ENCODE peak calls at places on chromosomes 4 and X, in seven cellular contexts. V is tibial artery, O is lung, R is fibroblast of lung, Z is HFF-Myc, K is esophagus squamous epithelium, S is A549. X is an unnamed sample.
A peak's percentile ranks its signal among the peaks of the same experiment; 100 is the strongest.

GRCh38 chr4:190020790-190021717 is 6.0 kb downstream of the FRG2 start:
- DNase-seq in V (no peak), R (peak; percentile 14), O (peak; percentile 54), K (no peak), Z (no peak), S (peak; percentile 74), X (peak; percentile 47)

GRCh38 chr4:82737354-82737753 is 61.2 kb downstream of the SCD5 start:
- DNase-seq in O (no peak), K (no peak), S (no peak), Z (no peak), V (no peak), R (no peak), X (no peak)

GRCh38 chr4:165740911-165741310 is 132.1 kb upstream of the TLL1 start:
- DNase-seq in S (no peak), V (no peak), Z (no peak), K (no peak), R (no peak), O (no peak), X (no peak)

GRCh38 chrX:46203115-46203514 is 342.1 kb downstream of the ZNF674 start:
- DNase-seq in S (no peak), V (no peak), Z (no peak), R (peak; percentile 67), O (no peak), K (no peak), X (no peak)

GRCh38 chr4:10861036-10861435 is 176.5 kb upstream of the CLNK start:
- DNase-seq in V (no peak), Z (no peak), S (no peak), O (no peak), K (no peak), R (no peak), X (no peak)

GRCh38 chr4:185916683-185917082 is 104.7 kb upstream of the SORBS2 start:
- DNase-seq in S (no peak), K (no peak), O (no peak), R (no peak), Z (no peak), V (no peak), X (no peak)

GRCh38 chr4:118732591-118733330 is 47.6 kb downstream of the METTL14 start:
- DNase-seq in S (no peak), V (no peak), K (no peak), O (no peak), Z (no peak), R (peak; percentile 68), X (peak; percentile 85)

GRCh38 chrX:7132335-7133035 is 15.0 kb upstream of the STS start:
- DNase-seq in V (no peak), O (peak; percentile 89), Z (no peak), K (no peak), R (peak; percentile 79), S (peak; percentile 38), X (peak; percentile 81)

GRCh38 chrX:78139160-78140123 is at the start of gene TAF9B:
- DNase-seq in O (peak; percentile 84), S (peak; percentile 85), Z (peak; percentile 32), V (peak; percentile 83), R (peak; percentile 76), K (peak; percentile 20), X (peak; percentile 92)

GRCh38 chr4:161457906-161458305 is 705.9 kb downstream of the FSTL5 start:
- DNase-seq in S (no peak), O (no peak), K (no peak), V (no peak), R (no peak), Z (no peak), X (no peak)

GRCh38 chr4:76251448-76252270 is at the start of gene FAM47E:
- DNase-seq in S (peak; percentile 24), K (no peak), Z (no peak), R (peak; percentile 36), O (peak; percentile 82), V (peak; percentile 62), X (peak; percentile 27)

GRCh38 chrX:155888139-155888538 is 7.0 kb downstream of the VAMP7 start:
- DNase-seq in S (no peak), O (no peak), R (peak; percentile 82), Z (peak; percentile 62), K (no peak), V (no peak), X (peak; percentile 56)

GRCh38 chr4:79049840-79050520 is 110.7 kb upstream of the PAQR3 start:
- DNase-seq in O (no peak), R (no peak), Z (no peak), V (no peak), S (no peak), K (no peak), X (peak; percentile 19)

GRCh38 chrX:119266364-119266995 is 30.4 kb downstream of the PGRMC1 start:
- DNase-seq in K (no peak), Z (no peak), V (no peak), R (no peak), S (peak; percentile 24), O (no peak), X (peak; percentile 11)

GRCh38 chrX:107978080-107978479 is 4.1 kb downstream of the TEX13B start:
- DNase-seq in V (no peak), S (no peak), Z (no peak), R (no peak), O (no peak), K (no peak), X (no peak)

GRCh38 chr4:106893395-106893881 is 142.7 kb downstream of the DKK2 start:
- DNase-seq in K (no peak), R (no peak), Z (no peak), S (no peak), O (no peak), V (no peak), X (no peak)

GRCh38 chr4:106893903-106894302 is 142.2 kb downstream of the DKK2 start:
- DNase-seq in Z (no peak), V (no peak), R (no peak), O (no peak), S (no peak), K (no peak), X (no peak)

GRCh38 chr4:106892786-106893185 is 143.3 kb downstream of the DKK2 start:
- DNase-seq in Z (no peak), K (no peak), V (no peak), S (no peak), O (no peak), R (no peak), X (no peak)

DNA sequence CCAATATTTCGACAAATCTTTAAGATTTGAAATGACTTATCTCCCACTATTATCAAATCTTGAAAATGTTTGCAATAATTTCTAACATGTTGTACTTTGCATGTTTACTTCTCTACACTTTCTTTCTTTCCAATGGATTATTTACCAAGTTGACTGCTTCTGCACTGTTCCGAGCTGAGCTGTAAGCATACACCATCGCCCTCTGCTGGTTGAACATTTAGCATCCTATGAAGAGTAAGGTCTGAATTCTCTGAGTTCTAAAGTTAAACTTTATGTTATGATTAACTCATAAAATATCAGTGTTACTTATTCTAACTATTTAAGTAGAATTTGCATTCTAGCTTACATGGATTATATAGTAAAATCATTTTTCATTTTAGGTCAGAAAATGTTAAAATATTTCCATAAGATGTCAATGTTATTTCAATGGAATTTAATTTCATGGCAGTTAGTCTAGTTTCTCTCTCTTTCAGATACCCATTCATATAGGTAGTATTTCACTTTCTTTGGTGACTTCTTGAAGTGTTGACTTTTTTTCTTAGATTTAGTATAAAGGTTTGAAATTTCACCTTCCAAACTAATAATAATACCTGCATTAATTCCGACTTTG is 137.4 kb downstream of the DKK2 start:
- DNase-seq in O (peak; percentile 49), V (no peak), K (no peak), Z (peak; percentile 59), S (peak; percentile 8), R (peak; percentile 39), X (peak; percentile 82)
- TF ChIP-seq CTCF in O (peak; percentile 22), V (peak; percentile 36), K (peak; percentile 53), Z (peak; percentile 73), S (peak; percentile 37), R (peak; percentile 81), X (peak; percentile 68)

GRCh38 chrX:19729761-19730160 is 157.6 kb downstream of the SH3KBP1 start:
- DNase-seq in R (no peak), O (no peak), K (no peak), Z (no peak), S (no peak), V (no peak), X (no peak)

GRCh38 chrX:19731307-19731706 is 156.1 kb downstream of the SH3KBP1 start:
- DNase-seq in O (no peak), Z (no peak), V (no peak), S (no peak), R (no peak), K (no peak), X (no peak)

GRCh38 chrX:19725545-19726102 is 161.8 kb downstream of the SH3KBP1 start:
- DNase-seq in K (no peak), V (no peak), Z (no peak), S (no peak), R (no peak), O (peak; percentile 32), X (no peak)

GRCh38 chrX:19728083-19728648 is 159.2 kb downstream of the SH3KBP1 start:
- DNase-seq in O (no peak), Z (no peak), V (no peak), K (no peak), S (no peak), R (no peak), X (no peak)

GRCh38 chrX:19728915-19729314 is 158.5 kb downstream of the SH3KBP1 start:
- DNase-seq in O (no peak), R (peak; percentile 57), S (no peak), V (no peak), Z (no peak), K (no peak), X (no peak)
- H3K4me3 ChIP-seq in O (no peak overlapping the region), R (no peak overlapping the region), S (no peak overlapping the region), V (no peak overlapping the region), Z (no peak overlapping the region), K (no peak overlapping the region), X (no peak overlapping the region)

DNA sequence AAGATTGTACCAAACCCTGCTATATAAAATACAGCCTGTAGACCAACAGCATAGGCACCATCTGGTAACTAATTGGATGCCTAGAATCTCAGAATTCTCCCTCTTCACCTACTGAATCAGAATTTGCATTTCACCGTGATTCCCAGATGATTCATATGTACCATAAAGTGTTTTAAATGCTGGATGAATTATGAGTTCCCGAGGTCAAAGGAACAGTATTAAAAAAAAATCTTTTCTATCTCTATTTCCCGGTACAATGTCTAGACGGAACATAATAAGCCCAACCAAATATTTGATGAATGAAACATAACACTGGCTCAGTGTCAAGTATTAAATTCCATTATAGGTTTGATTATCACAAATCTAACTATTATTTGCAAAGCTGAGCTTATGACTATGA is 280.0 kb downstream of the ANKRD50 start:
- DNase-seq in V (no peak), Z (no peak), R (peak; percentile 77), S (no peak), O (no peak), K (no peak), X (no peak)
- TF ChIP-seq CTCF in V (no peak), Z (no peak), R (no peak), S (no peak), O (no peak), K (no peak), X (no peak)

DNA sequence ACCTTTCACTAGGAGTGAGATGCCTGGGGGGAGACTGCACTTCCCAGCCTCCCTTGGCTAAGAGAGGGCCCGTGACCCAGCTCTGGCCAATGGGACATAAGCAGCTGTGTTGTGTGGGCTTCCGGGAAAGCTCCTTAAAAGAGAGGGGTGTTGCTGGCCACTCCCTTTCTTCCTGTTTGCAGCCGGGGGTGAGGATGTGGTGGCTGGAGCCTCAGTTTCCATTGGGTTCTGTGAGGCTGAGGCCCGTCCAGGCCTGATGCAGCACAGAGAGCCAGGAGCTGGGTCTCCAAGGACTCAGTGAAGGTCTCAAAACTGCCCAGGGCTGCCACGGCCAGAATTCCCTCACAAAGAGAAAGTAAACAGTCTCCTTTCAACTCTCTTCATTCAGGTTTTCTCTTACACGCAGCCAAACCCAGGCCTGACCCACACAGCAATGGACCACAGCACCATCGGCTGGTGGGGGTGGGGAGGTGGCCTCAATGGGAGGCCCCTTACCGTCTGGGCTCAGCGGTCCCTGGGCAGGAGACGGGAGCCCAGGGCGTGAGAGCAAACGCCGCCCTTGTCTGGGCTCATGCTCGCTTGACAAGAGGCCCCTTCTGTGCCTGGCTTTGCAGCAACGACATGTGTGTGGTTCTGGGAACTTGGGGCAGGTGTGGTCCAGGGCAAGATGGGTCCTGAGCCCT is 6.6 kb downstream of the NKX1-1 start:
- DNase-seq in Z (no peak), O (no peak), V (peak; percentile 8), S (no peak), R (no peak), K (no peak), X (no peak)
- H3K4me3 ChIP-seq in Z (no peak overlapping the region), O (no peak overlapping the region), V (no peak overlapping the region), S (no peak overlapping the region), R (no peak overlapping the region), K (no peak overlapping the region), X (no peak overlapping the region)

X was measured in foreskin fibroblast.